ENCODE peak calls at places on chromosomes 16 and 17, in four cellular contexts. T is C1 segment of cervical spinal cord; R is T-helper 1 cell; B is stimulated activated CD4-positive, alpha-beta T cell treated with anti-CD3 and anti-CD28 coated beads, TNF-alpha, amount 100 ng/mL, for 48 hours. D is an unnamed sample.
A peak's percentile ranks its signal among the peaks of the same experiment; 100 is the strongest.

GRCh38 chr17:52134641-52135040 is 23.9 kb downstream of the CA10 start:
- DNase-seq in T (no peak), R (no peak), B (no peak), D (no peak)

GRCh38 chr17:39027037-39027436 is 59.8 kb upstream of the FBXO47 start:
- DNase-seq in T (no peak), R (no peak), B (no peak), D (no peak)

GRCh38 chr17:75720656-75721462 is at the start of gene ITGB4:
- DNase-seq in T (peak; percentile 41), R (peak; percentile 61), B (peak; percentile 33), D (peak; percentile 38)

GRCh38 chr17:2081564-2081963 is 26.7 kb downstream of the HIC1 start:
- DNase-seq in T (no peak), R (no peak), B (no peak), D (no peak)

GRCh38 chr17:55433629-55434422 is 12.2 kb upstream of the MMD start:
- DNase-seq in T (no peak), R (no peak), B (no peak), D (no peak)

GRCh38 chr17:81210868-81211267 is 11.9 kb downstream of the CEP131 start:
- DNase-seq in T (no peak), R (no peak), B (no peak), D (no peak)

GRCh38 chr17:29633886-29634285 is 11.2 kb upstream of the CORO6 start:
- DNase-seq in T (no peak), R (no peak), B (no peak), D (no peak)

GRCh38 chr17:10025976-10026785 is 121.1 kb upstream of the RCVRN start:
- DNase-seq in T (peak; percentile 15), R (no peak), B (no peak), D (peak; percentile 78)

GRCh38 chr17:57954421-57955182 is 610 bp downstream of the CUEDC1 start:
- DNase-seq in T (no peak), R (no peak), B (no peak), D (no peak)

GRCh38 chr16:84541999-84542876 is 37.8 kb upstream of the MEAK7 start:
- DNase-seq in T (no peak), R (no peak), B (no peak), D (no peak)

GRCh38 chr17:42720996-42721583 is 23.8 kb downstream of the EZH1 start:
- DNase-seq in T (no peak), R (peak; percentile 33), B (peak; percentile 41), D (peak; percentile 25)

D was measured in nucleus accumbens.